ENCODE peak calls at places on chromosome 7, in nine cellular contexts. Q, T, D, N, M, K, X, S and L are unnamed samples.

GRCh38 chr7:30470783-30471182 is 7.8 kb downstream of the NOD1 start:
- DNase-seq in N (no peak), M (no peak), T (no peak), D (no peak), S (no peak), X (no peak), Q (peak), K (no peak), L (no peak)

GRCh38 chr7:33698006-33698405 is 207.3 kb upstream of the BMPER start:
- DNase-seq in D (no peak), T (no peak), M (no peak), Q (no peak), N (no peak), S (no peak), K (no peak), X (no peak), L (no peak)

GRCh38 chr7:29424295-29424983 is 139.2 kb upstream of the PRR15 start:
- DNase-seq in N (no peak), K (no peak), S (no peak), Q (no peak), M (no peak), T (no peak), D (no peak), X (no peak), L (no peak)

GRCh38 chr7:42233166-42233565 is 3.8 kb downstream of the GLI3 start:
- DNase-seq in S (no peak), M (no peak), T (no peak), D (no peak), Q (no peak), K (no peak), N (no peak), X (no peak), L (no peak)

GRCh38 chr7:81111781-81112540 is 193.1 kb upstream of the SEMA3C start:
- DNase-seq in S (no peak), N (no peak), M (no peak), Q (no peak), D (no peak), X (peak), T (peak), K (no peak), L (no peak)

GRCh38 chr7:152759655-152760383 is at the start of gene ACTR3B:
- DNase-seq in S (peak), M (peak), K (peak), X (peak), D (peak), T (peak), Q (peak), N (peak), L (peak)

GRCh38 chr7:108568801-108569380 is 615 bp downstream of the THAP5 start:
- DNase-seq in K (no peak), X (no peak), M (no peak), N (no peak), Q (no peak), D (no peak), S (peak), T (no peak), L (no peak)

GRCh38 chr7:106597751-106598619 is 63.0 kb downstream of the CCDC71L start:
- DNase-seq in D (no peak), N (no peak), M (no peak), Q (no peak), K (no peak), S (no peak), T (no peak), X (no peak), L (no peak)

GRCh38 chr7:158648787-158649186 is 55.8 kb downstream of the NCAPG2 start:
- DNase-seq in D (no peak), M (no peak), T (no peak), Q (no peak), X (no peak), N (no peak), K (no peak), S (no peak), L (no peak)

GRCh38 chr7:132243463-132243862 is 332.8 kb downstream of the PLXNA4 start:
- DNase-seq in N (no peak), T (no peak), Q (no peak), D (no peak), K (no peak), M (no peak), S (no peak), X (no peak), L (no peak)

GRCh38 chr7:150631084-150631824 is 931 bp downstream of the GIMAP6 start:
- DNase-seq in D (no peak), T (peak), Q (peak), N (peak), K (peak), S (peak), X (no peak), M (peak), L (no peak)

GRCh38 chr7:14389052-14389988 is 399.9 kb upstream of the ETV1 start:
- DNase-seq in S (no peak), M (no peak), K (no peak), X (no peak), N (no peak), T (no peak), Q (no peak), D (no peak), L (no peak)

GRCh38 chr7:40544277-40544723 is 409.5 kb downstream of the SUGCT start:
- DNase-seq in T (no peak), K (no peak), X (no peak), D (no peak), M (no peak), N (no peak), S (no peak), Q (peak), L (no peak)

GRCh38 chr7:259751-260405 is 30.1 kb upstream of the FOXL3 start:
- DNase-seq in M (no peak), S (no peak), K (no peak), Q (no peak), T (no peak), X (no peak), D (no peak), N (no peak), L (no peak)

GRCh38 chr7:155208681-155209477 is 88.8 kb upstream of the INSIG1 start:
- DNase-seq in M (no peak), Q (peak), N (no peak), K (no peak), S (peak), X (no peak), D (no peak), T (no peak), L (peak)

GRCh38 chr7:13770305-13770704 is 219.2 kb downstream of the ETV1 start:
- DNase-seq in D (no peak), K (no peak), S (no peak), N (no peak), Q (no peak), M (no peak), T (no peak), X (no peak), L (no peak)

GRCh38 chr7:34838329-34838728 is 180.3 kb downstream of the NPSR1 start:
- DNase-seq in D (no peak), N (no peak), Q (no peak), K (no peak), M (no peak), S (no peak), X (no peak), T (no peak), L (peak)

GRCh38 chr7:77831953-77832352 is 33.4 kb downstream of the PHTF2 start:
- DNase-seq in K (no peak), S (no peak), N (no peak), X (no peak), T (no peak), Q (no peak), D (no peak), M (no peak), L (no peak)

GRCh38 chr7:105278565-105278964 is 110.2 kb downstream of the SRPK2 start:
- DNase-seq in N (no peak), K (no peak), M (no peak), D (no peak), S (no peak), T (no peak), Q (no peak), X (no peak), L (no peak)

GRCh38 chr7:100211342-100211780 is 8.4 kb upstream of the PVRIG start:
- DNase-seq in M (no peak), T (no peak), S (peak), K (no peak), Q (no peak), X (no peak), D (no peak), N (no peak), L (no peak)